ENCODE peak calls at places on chromosomes 4 and X, in seven cellular contexts. Z, V, A, G, M, F and R are unnamed samples.

GRCh38 chr4:91220315-91220714 is 1083.5 kb upstream of the GRID2 start:
- DNase-seq in F (no peak), Z (no peak), M (no peak), V (no peak), G (no peak), A (no peak), R (no peak)

GRCh38 chrX:56397636-56398035 is 165.5 kb downstream of the KLF8 start:
- DNase-seq in M (no peak), V (no peak), G (no peak), F (no peak), A (no peak), Z (no peak), R (no peak)

GRCh38 chr4:168398589-168398988 is 80.0 kb upstream of the DDX60 start:
- DNase-seq in A (no peak), F (peak; percentile 27), G (no peak), M (no peak), Z (no peak), V (no peak), R (no peak)

GRCh38 chrX:40145670-40146470 is 48.1 kb upstream of the BCOR start:
- DNase-seq in Z (peak; percentile 47), G (no peak), A (no peak), V (peak; percentile 39), M (no peak), F (no peak), R (no peak)

GRCh38 chr4:38678078-38678477 is 14.1 kb downstream of the KLF3 start:
- DNase-seq in M (no peak), V (no peak), A (no peak), F (no peak), G (no peak), Z (peak; percentile 58), R (peak; percentile 96)

GRCh38 chr4:1347410-1347864 is 429 bp downstream of the UVSSA start:
- DNase-seq in V (no peak), Z (peak; percentile 91), A (peak; percentile 81), F (no peak), G (no peak), M (peak; percentile 55), R (peak; percentile 55)

GRCh38 chr4:168651864-168652263 is 155.0 kb downstream of the PALLD start:
- DNase-seq in V (no peak), M (no peak), G (no peak), F (no peak), A (no peak), Z (no peak), R (no peak)

GRCh38 chr4:39682133-39682532 is 15.8 kb upstream of the UBE2K start:
- DNase-seq in F (no peak), Z (no peak), A (no peak), V (no peak), M (no peak), G (no peak), R (no peak)

GRCh38 chr4:68129793-68130192 is at the start of gene TMPRSS11F:
- DNase-seq in F (peak; percentile 34), A (no peak), Z (no peak), G (no peak), M (peak; percentile 78), V (no peak), R (no peak)

GRCh38 chr4:134777626-134778025 is 576.0 kb upstream of the PABPC4L start:
- DNase-seq in M (peak; percentile 15), F (peak; percentile 6), Z (peak; percentile 2), A (no peak), G (no peak), V (peak; percentile 31), R (no peak)

GRCh38 chr4:92236907-92237306 is 66.9 kb upstream of the GRID2 start:
- DNase-seq in V (no peak), G (no peak), A (no peak), M (peak; percentile 22), Z (peak; percentile 63), F (no peak), R (peak; percentile 20)

GRCh38 chrX:148069759-148070503 is 88.8 kb downstream of the FMR1NB start:
- DNase-seq in Z (no peak), M (no peak), A (no peak), F (no peak), V (no peak), G (no peak), R (no peak)

GRCh38 chr4:7003879-7004240 is 39.3 kb upstream of the TADA2B start:
- DNase-seq in F (no peak), V (no peak), Z (no peak), A (no peak), G (no peak), M (no peak), R (no peak)

GRCh38 chr4:42078184-42078801 is 74.2 kb downstream of the BEND4 start:
- DNase-seq in A (no peak), G (no peak), Z (no peak), V (no peak), F (no peak), M (no peak), R (no peak)

GRCh38 chr4:152678841-152679240 is 956 bp downstream of the TMEM154 start:
- DNase-seq in V (peak; percentile 18), F (no peak), G (no peak), Z (no peak), A (no peak), M (no peak), R (no peak)

GRCh38 chr4:80407246-80407645 is 71.7 kb downstream of the CFAP299 start:
- DNase-seq in M (peak; percentile 2), Z (peak; percentile 55), A (peak; percentile 45), F (no peak), V (no peak), G (no peak), R (peak; percentile 30)

GRCh38 chr4:121764702-121765367 is at the start of gene SMIM43:
- DNase-seq in M (no peak), Z (peak; percentile 48), V (peak; percentile 69), A (no peak), F (no peak), G (no peak), R (no peak)

GRCh38 chrX:31606796-31607195 is 535.0 kb upstream of the FTHL17 start:
- DNase-seq in Z (no peak), G (no peak), V (no peak), F (no peak), A (no peak), M (no peak), R (no peak)

DNA sequence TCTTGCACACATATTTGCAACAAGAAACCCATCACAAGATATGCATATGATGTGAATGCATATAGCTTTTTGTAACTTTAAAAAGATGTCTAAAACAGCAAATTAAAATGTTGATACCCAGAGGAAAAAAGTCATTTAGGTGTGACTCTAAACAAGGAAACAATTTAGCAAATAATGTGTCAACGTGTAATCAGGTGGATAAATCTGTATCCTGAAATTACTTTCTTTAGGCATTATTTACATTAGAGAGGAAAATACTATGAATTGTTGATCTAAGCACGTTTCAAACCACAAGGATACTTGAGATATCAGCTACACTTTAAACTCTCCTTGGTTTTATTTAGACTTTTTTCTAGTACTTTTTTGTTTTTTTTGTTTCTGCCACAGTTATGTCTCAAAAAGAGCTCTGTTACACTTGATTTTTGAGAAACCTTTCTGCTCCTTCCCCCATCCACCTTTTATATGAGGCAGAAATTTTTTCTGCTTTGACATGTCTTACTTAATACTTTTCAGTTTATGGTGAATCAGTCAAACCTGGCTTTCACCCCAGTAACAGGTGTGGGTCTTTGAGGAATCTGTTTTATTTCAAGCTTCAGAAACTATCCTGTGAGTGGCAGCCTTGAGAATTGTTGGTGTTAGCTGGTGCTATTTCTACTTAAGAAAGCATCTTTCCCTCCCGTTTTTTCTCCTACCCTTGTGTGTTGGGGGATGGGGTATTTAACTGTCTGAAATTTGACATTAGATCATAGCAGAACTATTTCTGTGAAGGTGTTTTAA is 1.9 kb downstream of the NPNT start:
- DNase-seq in Z (no peak), F (no peak), G (no peak), A (no peak), V (no peak), M (peak; percentile 58), R (no peak)
- H3K27me3 ChIP-seq in Z (peaks cover 75% of the 10 kb centered on the region), F (no peaks in the 10 kb centered on the region), G (peaks cover 33% of the 10 kb centered on the region), A (no peaks in the 10 kb centered on the region), V (peaks cover 98% of the 10 kb centered on the region), M (no peaks in the 10 kb centered on the region), R (peaks cover 46% of the 10 kb centered on the region)

GRCh38 chrX:50751091-50751490 is 62.9 kb downstream of the SHROOM4 start:
- DNase-seq in A (no peak), Z (no peak), V (no peak), F (no peak), M (no peak), G (no peak), R (no peak)
- H3K27me3 ChIP-seq in A (no peaks in the 10 kb centered on the region), Z (peaks cover 11% of the 10 kb centered on the region), V (no peaks in the 10 kb centered on the region), F (no peaks in the 10 kb centered on the region), M (peaks cover 7% of the 10 kb centered on the region), G (no peaks in the 10 kb centered on the region), R (no peaks in the 10 kb centered on the region)

DNA sequence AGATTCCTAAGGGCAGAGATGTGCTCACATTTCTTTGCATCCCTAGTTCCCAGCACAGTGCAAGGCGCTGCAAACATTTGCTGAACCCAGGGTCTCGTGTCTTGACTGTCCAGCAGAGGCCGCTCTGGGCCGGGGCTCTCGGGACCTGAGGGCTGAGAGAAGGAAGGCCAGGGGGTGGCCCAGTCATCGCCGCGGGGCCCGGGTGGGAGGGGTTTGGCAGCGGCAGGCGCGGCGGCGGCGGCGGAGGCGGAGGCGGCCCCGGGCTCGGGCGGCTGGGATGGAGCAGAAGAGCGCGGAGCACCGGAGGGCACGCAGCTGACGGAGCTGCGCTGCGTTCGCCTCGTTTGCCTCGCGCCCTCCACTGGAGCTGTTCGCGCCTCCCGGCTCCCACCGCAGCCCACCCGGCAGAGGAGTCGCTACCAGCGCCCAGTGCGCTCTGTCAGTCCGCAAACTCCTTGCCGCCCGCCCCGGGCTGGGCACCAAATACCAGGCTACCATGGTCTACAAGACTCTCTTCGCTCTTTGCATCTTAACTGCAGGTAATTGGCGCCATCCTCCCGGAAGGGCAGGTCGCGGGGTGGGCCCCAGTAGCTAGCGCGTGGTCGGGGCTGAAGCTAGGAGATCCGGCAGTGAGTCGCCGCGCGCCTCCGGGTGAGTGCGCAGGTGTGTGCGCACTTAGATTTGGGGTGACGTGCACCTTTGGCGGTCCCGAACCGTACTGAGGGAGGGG is at the start of gene PARM1:
- DNase-seq in Z (peak; percentile 78), G (peak; percentile 17), F (peak; percentile 81), V (peak; percentile 95), A (peak; percentile 85), M (peak; percentile 78), R (peak; percentile 16)
- H3K27me3 ChIP-seq in Z (peaks cover 20% of the 10 kb centered on the region), G (peaks cover 15% of the 10 kb centered on the region), F (no peaks in the 10 kb centered on the region), V (peaks cover 57% of the 10 kb centered on the region), A (no peaks in the 10 kb centered on the region), M (peaks cover 10% of the 10 kb centered on the region), R (peaks cover 45% of the 10 kb centered on the region)

GRCh38 chr4:58732973-58733372 is 1622.8 kb upstream of the IGFBP7 start:
- DNase-seq in G (no peak), A (no peak), Z (no peak), F (no peak), M (peak; percentile 58), V (no peak), R (no peak)

GRCh38 chr4:58739275-58739674 is 1629.1 kb upstream of the IGFBP7 start:
- DNase-seq in M (peak; percentile 23), F (no peak), A (no peak), G (no peak), Z (no peak), V (no peak), R (no peak)

DNA sequence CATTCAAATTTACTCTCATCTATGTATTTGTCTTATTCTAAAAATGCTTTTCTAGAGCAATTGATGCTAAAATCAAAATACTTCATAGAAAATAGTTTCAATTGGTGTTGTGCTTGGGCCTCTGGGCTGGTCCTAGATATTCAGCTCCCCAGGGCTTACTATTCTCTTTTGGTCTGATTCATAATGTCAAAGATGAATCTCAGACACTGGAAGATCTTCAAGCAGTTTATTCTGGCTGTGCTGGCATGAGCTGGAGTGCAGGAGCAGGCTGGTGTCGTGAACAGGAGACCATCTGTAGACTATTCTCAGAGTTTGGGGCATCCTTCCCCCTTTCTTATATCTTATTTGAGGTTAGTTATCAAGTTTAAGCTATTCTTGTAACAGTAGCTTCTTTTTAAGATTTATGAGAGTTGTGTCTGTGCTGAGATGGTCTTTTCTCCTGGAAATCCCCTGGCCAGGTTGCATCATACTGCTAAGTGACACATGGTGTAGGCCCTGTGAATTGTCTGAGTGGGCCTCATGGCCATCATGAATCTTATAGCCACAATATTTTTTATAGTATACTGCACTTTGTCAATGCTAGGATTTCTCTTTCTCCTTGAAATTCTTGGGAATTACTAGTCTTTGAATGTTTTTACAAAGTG is 1624.0 kb upstream of the IGFBP7 start:
- DNase-seq in A (no peak), M (no peak), V (no peak), Z (peak; percentile 4), F (no peak), G (no peak), R (no peak)
- H3K27me3 ChIP-seq in A (no peaks in the 10 kb centered on the region), M (no peaks in the 10 kb centered on the region), V (no peaks in the 10 kb centered on the region), Z (no peaks in the 10 kb centered on the region), F (no peaks in the 10 kb centered on the region), G (no peaks in the 10 kb centered on the region), R (no peaks in the 10 kb centered on the region)